ENCODE peak calls at places on chromosome 13, in ten cellular contexts. V, Q, E, Z, F, R, H, S, J and W are unnamed samples.

GRCh38 chr13:48235100-48235813 is 2.3 kb downstream of the ITM2B start:
- DNase-seq in V (no peak), Q (no peak), E (no peak), Z (peak), F (no peak), R (peak), H (no peak), S (peak), J (no peak), W (no peak)

GRCh38 chr13:93227906-93228801 is 1.5 kb downstream of the GPC6 start:
- DNase-seq in V (peak), Q (no peak), E (no peak), Z (peak), F (no peak), R (peak), H (no peak), S (no peak), J (no peak), W (no peak)

GRCh38 chr13:65454403-65454802 is 1775.7 kb downstream of the PCDH9 start:
- DNase-seq in V (no peak), Q (peak), E (no peak), Z (no peak), F (no peak), R (peak), H (no peak), S (no peak), J (no peak), W (no peak)

GRCh38 chr13:64505511-64505910 is 2724.6 kb downstream of the PCDH9 start:
- DNase-seq in V (no peak), Q (no peak), E (no peak), Z (no peak), F (no peak), R (peak), H (no peak), S (no peak), J (no peak), W (no peak)

GRCh38 chr13:112153364-112153763 is 86.4 kb downstream of the SOX1 start:
- DNase-seq in V (no peak), Q (no peak), E (no peak), Z (no peak), F (no peak), R (no peak), H (no peak), S (no peak), J (no peak), W (no peak)

GRCh38 chr13:100673831-100674362 is 698 bp downstream of the TMTC4 start:
- DNase-seq in V (peak), Q (peak), E (peak), Z (peak), F (peak), R (peak), H (peak), S (peak), J (peak), W (peak)

GRCh38 chr13:83895994-83896580 is 13.8 kb upstream of the SLITRK1 start:
- DNase-seq in V (no peak), Q (no peak), E (no peak), Z (peak), F (no peak), R (peak), H (no peak), S (no peak), J (no peak), W (no peak)

GRCh38 chr13:45280751-45281634 is 60.0 kb downstream of the TPT1 start:
- DNase-seq in V (peak), Q (peak), E (peak), Z (peak), F (peak), R (peak), H (peak), S (peak), J (peak), W (no peak)

GRCh38 chr13:111203742-111204386 is 88.8 kb downstream of the ARHGEF7 start:
- DNase-seq in V (peak), Q (no peak), E (no peak), Z (no peak), F (no peak), R (no peak), H (no peak), S (peak), J (peak), W (no peak)

GRCh38 chr13:30338331-30338851 is 31.0 kb upstream of the KATNAL1 start:
- DNase-seq in V (no peak), Q (no peak), E (no peak), Z (peak), F (no peak), R (peak), H (no peak), S (no peak), J (no peak), W (no peak)

GRCh38 chr13:80033286-80033685 is 307.6 kb downstream of the SPRY2 start:
- DNase-seq in V (no peak), Q (no peak), E (no peak), Z (no peak), F (no peak), R (peak), H (no peak), S (no peak), J (no peak), W (no peak)